ENCODE peak calls at places on chromosomes 16 and 17, in six cellular contexts. One of them, this sample, is unnamed.
A peak's percentile ranks its signal among the peaks of the same experiment; 100 is the strongest.

GRCh38 chr16:70472786-70473433 is 18.5 kb downstream of the FCSK start:
- DNase-seq in HepG2: no peak
- DNase-seq in K562: no peak
- DNase-seq in GM12891: no peak
- DNase-seq in GM12878: no peak
- DNase-seq in H1: no peak
- DNase-seq in this sample: no peak

GRCh38 chr16:70162041-70162451 is 11.5 kb upstream of the CLEC18C start:
- DNase-seq in HepG2: peak; percentile 77
- DNase-seq in K562: peak; percentile 23
- DNase-seq in GM12891: no peak
- DNase-seq in GM12878: no peak
- DNase-seq in H1: no peak
- DNase-seq in this sample: no peak

GRCh38 chr16:30747331-30747730 is 894 bp upstream of the PHKG2 start:
- DNase-seq in HepG2: no peak
- DNase-seq in K562: no peak
- DNase-seq in GM12891: no peak
- DNase-seq in GM12878: no peak
- DNase-seq in H1: no peak
- DNase-seq in this sample: no peak

GRCh38 chr17:50817142-50817751 is 18.1 kb upstream of the WFIKKN2 start:
- DNase-seq in HepG2: no peak
- DNase-seq in K562: peak; percentile 77
- DNase-seq in GM12891: no peak
- DNase-seq in GM12878: no peak
- DNase-seq in H1: no peak
- DNase-seq in this sample: peak; percentile 57

GRCh38 chr17:78779848-78780247 is 2.2 kb downstream of the CYTH1 start:
- DNase-seq in HepG2: no peak
- DNase-seq in K562: no peak
- DNase-seq in GM12891: no peak
- DNase-seq in GM12878: no peak
- DNase-seq in H1: no peak
- DNase-seq in this sample: no peak

GRCh38 chr17:71649986-71650385 is 470.8 kb upstream of the SOX9 start:
- DNase-seq in HepG2: no peak
- DNase-seq in K562: no peak
- DNase-seq in GM12891: no peak
- DNase-seq in GM12878: no peak
- DNase-seq in H1: no peak
- DNase-seq in this sample: no peak

GRCh38 chr16:57915811-57916479 is 55.0 kb downstream of the CNGB1 start:
- DNase-seq in HepG2: no peak
- DNase-seq in K562: no peak
- DNase-seq in GM12891: no peak
- DNase-seq in GM12878: no peak
- DNase-seq in H1: no peak
- DNase-seq in this sample: no peak

GRCh38 chr17:36722121-36722902 is 120.9 kb downstream of the MRM1 start:
- DNase-seq in HepG2: no peak
- DNase-seq in K562: peak; percentile 98
- DNase-seq in GM12891: peak; percentile 90
- DNase-seq in GM12878: no peak
- DNase-seq in H1: no peak
- DNase-seq in this sample: peak; percentile 66

GRCh38 chr16:58589311-58589890 is 40.2 kb downstream of the CNOT1 start:
- DNase-seq in HepG2: no peak
- DNase-seq in K562: no peak
- DNase-seq in GM12891: no peak
- DNase-seq in GM12878: no peak
- DNase-seq in H1: no peak
- DNase-seq in this sample: no peak

GRCh38 chr17:31385428-31386285 is 5.8 kb upstream of the RAB11FIP4 start:
- DNase-seq in HepG2: no peak
- DNase-seq in K562: no peak
- DNase-seq in GM12891: no peak
- DNase-seq in GM12878: no peak
- DNase-seq in H1: no peak
- DNase-seq in this sample: no peak

GRCh38 chr17:64615025-64615677 is 47.0 kb downstream of the SMURF2 start:
- DNase-seq in HepG2: no peak
- DNase-seq in K562: no peak
- DNase-seq in GM12891: no peak
- DNase-seq in GM12878: no peak
- DNase-seq in H1: no peak
- DNase-seq in this sample: no peak
- TF ChIP-seq TAF1 in HepG2: no peak
- TF ChIP-seq TAF1 in K562: no peak
- TF ChIP-seq TAF1 in GM12891: no peak
- TF ChIP-seq TAF1 in GM12878: no peak
- TF ChIP-seq TAF1 in H1: no peak
- TF ChIP-seq TAF1 in this sample: no peak

GRCh38 chr16:66004706-66005105 is 361.8 kb upstream of the CDH5 start:
- DNase-seq in HepG2: no peak
- DNase-seq in K562: no peak
- DNase-seq in GM12891: no peak
- DNase-seq in GM12878: no peak
- DNase-seq in H1: no peak
- DNase-seq in this sample: no peak

GRCh38 chr16:66006485-66006884 is 360.0 kb upstream of the CDH5 start:
- DNase-seq in HepG2: no peak
- DNase-seq in K562: no peak
- DNase-seq in GM12891: no peak
- DNase-seq in GM12878: no peak
- DNase-seq in H1: no peak
- DNase-seq in this sample: no peak

GRCh38 chr16:66003196-66003595 is 363.3 kb upstream of the CDH5 start:
- DNase-seq in HepG2: no peak
- DNase-seq in K562: no peak
- DNase-seq in GM12891: no peak
- DNase-seq in GM12878: no peak
- DNase-seq in H1: no peak
- DNase-seq in this sample: no peak

GRCh38 chr16:66001432-66001831 is 365.1 kb upstream of the CDH5 start:
- DNase-seq in HepG2: no peak
- DNase-seq in K562: no peak
- DNase-seq in GM12891: no peak
- DNase-seq in GM12878: no peak
- DNase-seq in H1: no peak
- DNase-seq in this sample: no peak
- TF ChIP-seq POLR2AphosphoS5 in HepG2: no peak
- TF ChIP-seq POLR2AphosphoS5 in K562: no peak
- TF ChIP-seq POLR2AphosphoS5 in GM12891: no peak
- TF ChIP-seq POLR2AphosphoS5 in GM12878: no peak
- TF ChIP-seq POLR2AphosphoS5 in H1: no peak
- TF ChIP-seq POLR2AphosphoS5 in this sample: no peak

DNA sequence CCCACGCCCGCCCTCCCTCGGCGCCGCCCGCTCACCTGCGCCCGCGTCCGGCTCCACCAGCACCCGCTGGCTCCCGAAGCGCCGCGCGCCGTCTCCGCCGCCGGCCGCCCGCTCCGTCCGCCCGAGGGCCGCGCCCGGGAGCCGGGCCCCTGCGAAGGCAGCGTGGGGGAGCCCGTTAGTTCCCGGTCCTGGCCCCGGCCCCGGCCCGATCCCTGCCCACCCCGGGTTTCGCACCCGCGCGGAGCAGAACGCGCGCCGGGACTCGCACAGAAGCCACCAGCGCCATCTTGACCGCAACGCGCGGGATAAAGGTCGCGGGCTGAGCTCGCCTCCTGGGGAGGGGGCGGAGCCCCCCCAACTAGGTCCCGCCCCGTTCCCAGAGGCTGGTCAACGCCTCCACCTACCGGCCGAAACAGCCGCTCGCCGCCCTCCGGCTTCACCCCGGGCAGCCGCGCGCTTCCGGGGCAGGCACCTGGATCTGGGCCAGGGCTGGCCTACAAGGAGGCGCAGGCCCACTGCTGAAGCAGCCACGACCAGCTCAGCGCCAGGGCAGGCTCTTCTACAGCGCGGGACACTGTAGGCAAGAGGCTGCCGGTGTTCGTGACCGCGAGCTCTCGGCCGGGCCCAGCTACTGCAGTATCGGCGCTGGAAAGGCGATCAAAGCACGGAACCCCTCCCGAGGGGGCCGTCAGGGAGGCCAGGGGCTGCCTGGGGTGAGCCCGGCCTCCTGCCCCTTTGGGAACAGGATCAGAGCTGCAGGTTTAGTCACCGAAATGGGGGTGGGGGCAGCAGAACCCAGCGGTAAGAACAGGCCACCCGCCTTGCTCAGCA is at the start of gene ECI1:
- DNase-seq in HepG2: peak; percentile 87
- DNase-seq in K562: peak; percentile 99
- DNase-seq in GM12891: peak; percentile 99
- DNase-seq in GM12878: peak; percentile 62
- DNase-seq in H1: peak; percentile 84
- DNase-seq in this sample: peak; percentile 100
- TF ChIP-seq POLR2A in HepG2: peak; percentile 95
- TF ChIP-seq POLR2A in K562: peak; percentile 87
- TF ChIP-seq POLR2A in GM12891: peak; percentile 51
- TF ChIP-seq POLR2A in GM12878: peak; percentile 91
- TF ChIP-seq POLR2A in H1: peak; percentile 89
- TF ChIP-seq POLR2A in this sample: peak; percentile 72

GRCh38 chr16:53054670-53055485 is at the start of gene CHD9:
- DNase-seq in HepG2: peak; percentile 90
- DNase-seq in K562: peak; percentile 88
- DNase-seq in GM12891: peak; percentile 85
- DNase-seq in GM12878: peak; percentile 56
- DNase-seq in H1: no peak
- DNase-seq in this sample: peak; percentile 88

GRCh38 chr16:53052519-53053501 is at the start of gene CHD9NB:
- DNase-seq in HepG2: peak; percentile 89
- DNase-seq in K562: no peak
- DNase-seq in GM12891: no peak
- DNase-seq in GM12878: no peak
- DNase-seq in H1: no peak
- DNase-seq in this sample: no peak

GRCh38 chr16:53056528-53056881 is 1.7 kb downstream of the CHD9 start:
- DNase-seq in HepG2: peak; percentile 72
- DNase-seq in K562: peak; percentile 37
- DNase-seq in GM12891: no peak
- DNase-seq in GM12878: no peak
- DNase-seq in H1: no peak
- DNase-seq in this sample: no peak

GRCh38 chr16:53055603-53056527 is 1.1 kb downstream of the CHD9 start:
- DNase-seq in HepG2: peak; percentile 70
- DNase-seq in K562: peak; percentile 85
- DNase-seq in GM12891: no peak
- DNase-seq in GM12878: no peak
- DNase-seq in H1: no peak
- DNase-seq in this sample: no peak

GRCh38 chr16:53053967-53054669 is 673 bp upstream of the CHD9 start:
- DNase-seq in HepG2: peak; percentile 26
- DNase-seq in K562: peak; percentile 44
- DNase-seq in GM12891: no peak
- DNase-seq in GM12878: no peak
- DNase-seq in H1: no peak
- DNase-seq in this sample: no peak
- TF ChIP-seq TAF1 in HepG2: no peak
- TF ChIP-seq TAF1 in K562: no peak
- TF ChIP-seq TAF1 in GM12891: no peak
- TF ChIP-seq TAF1 in GM12878: no peak
- TF ChIP-seq TAF1 in H1: no peak
- TF ChIP-seq TAF1 in this sample: no peak

DNA sequence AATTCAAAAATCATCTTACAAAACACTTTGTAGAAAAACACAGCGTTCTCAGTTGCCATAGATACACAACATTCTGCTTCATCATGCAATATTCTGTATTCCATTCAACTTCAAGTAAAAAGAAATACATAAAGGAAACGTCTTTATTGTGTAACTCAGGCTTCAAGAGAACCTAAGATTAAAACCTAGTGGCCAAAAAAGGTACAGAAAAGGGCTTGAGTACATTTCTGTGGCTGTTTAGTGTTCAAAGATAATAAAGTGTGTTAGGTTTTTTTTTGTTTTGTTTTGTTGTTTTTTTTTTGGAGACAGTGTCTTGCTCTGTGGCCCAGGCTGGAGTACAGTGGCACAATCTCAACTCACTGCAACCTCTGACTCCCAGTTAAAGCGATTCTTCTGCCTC is 250.4 kb downstream of the CEP112 start:
- DNase-seq in HepG2: no peak
- DNase-seq in K562: no peak
- DNase-seq in GM12891: no peak
- DNase-seq in GM12878: no peak
- DNase-seq in H1: no peak
- DNase-seq in this sample: no peak
- TF ChIP-seq POLR2AphosphoS5 in HepG2: no peak
- TF ChIP-seq POLR2AphosphoS5 in K562: no peak
- TF ChIP-seq POLR2AphosphoS5 in GM12891: no peak
- TF ChIP-seq POLR2AphosphoS5 in GM12878: no peak
- TF ChIP-seq POLR2AphosphoS5 in H1: no peak
- TF ChIP-seq POLR2AphosphoS5 in this sample: no peak

GRCh38 chr17:7852262-7852670 is 2.6 kb upstream of the TMEM88 start:
- DNase-seq in HepG2: no peak
- DNase-seq in K562: no peak
- DNase-seq in GM12891: no peak
- DNase-seq in GM12878: no peak
- DNase-seq in H1: no peak
- DNase-seq in this sample: no peak

GRCh38 chr17:7850970-7851437 is 3.9 kb upstream of the TMEM88 start:
- DNase-seq in HepG2: no peak
- DNase-seq in K562: no peak
- DNase-seq in GM12891: no peak
- DNase-seq in GM12878: no peak
- DNase-seq in H1: no peak
- DNase-seq in this sample: no peak

GRCh38 chr17:7850118-7850504 is 4.8 kb upstream of the TMEM88 start:
- DNase-seq in HepG2: no peak
- DNase-seq in K562: no peak
- DNase-seq in GM12891: no peak
- DNase-seq in GM12878: no peak
- DNase-seq in H1: no peak
- DNase-seq in this sample: no peak

GRCh38 chr17:7852919-7853692 is 1.8 kb upstream of the TMEM88 start:
- DNase-seq in HepG2: no peak
- DNase-seq in K562: no peak
- DNase-seq in GM12891: no peak
- DNase-seq in GM12878: no peak
- DNase-seq in H1: no peak
- DNase-seq in this sample: no peak

DNA sequence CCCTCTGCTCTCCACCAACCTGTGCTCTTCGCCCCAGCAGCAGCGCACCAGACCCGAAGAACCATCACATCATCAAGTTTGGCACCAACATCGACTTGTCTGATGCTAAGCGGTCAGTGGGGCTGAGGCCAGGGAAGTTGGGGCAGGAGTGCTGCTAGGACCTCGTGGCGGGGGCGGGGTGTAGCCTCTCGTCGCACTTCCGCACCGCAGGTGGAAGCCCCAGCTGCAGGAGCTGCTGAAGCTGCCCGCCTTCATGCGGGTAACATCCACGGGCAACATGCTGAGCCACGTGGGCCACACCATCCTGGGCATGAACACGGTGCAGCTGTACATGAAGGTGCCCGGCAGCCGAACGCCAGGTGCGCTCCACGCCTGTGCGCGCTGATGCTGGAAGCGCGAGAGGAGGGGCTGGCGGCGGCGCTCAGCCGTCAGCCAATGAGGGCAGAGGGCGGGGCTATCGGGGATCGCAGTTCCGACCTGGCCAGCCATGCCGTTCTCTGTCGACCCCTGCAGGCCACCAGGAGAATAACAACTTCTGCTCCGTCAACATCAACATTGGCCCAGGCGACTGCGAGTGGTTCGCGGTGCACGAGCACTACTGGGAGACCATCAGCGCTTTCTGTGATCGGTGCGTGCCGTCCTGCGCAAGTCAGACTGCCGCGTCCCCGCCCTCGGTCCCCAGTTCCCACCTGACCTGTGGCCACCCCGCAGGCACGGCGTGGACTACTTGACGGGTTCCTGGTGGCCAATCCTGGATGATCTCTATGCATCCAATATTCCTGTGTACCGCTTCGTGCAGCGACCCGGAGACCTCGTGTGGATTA is 3.2 kb upstream of the TMEM88 start:
- DNase-seq in HepG2: peak; percentile 64
- DNase-seq in K562: peak; percentile 55
- DNase-seq in GM12891: peak; percentile 90
- DNase-seq in GM12878: peak; percentile 73
- DNase-seq in H1: peak; percentile 82
- DNase-seq in this sample: peak; percentile 89
- TF ChIP-seq POLR2A in HepG2: peak; percentile 28
- TF ChIP-seq POLR2A in K562: no peak
- TF ChIP-seq POLR2A in GM12891: peak; percentile 31
- TF ChIP-seq POLR2A in GM12878: peak; percentile 71
- TF ChIP-seq POLR2A in H1: no peak
- TF ChIP-seq POLR2A in this sample: peak; percentile 64